ENCODE peak calls at places on chromosomes 4 and X, in seven cellular contexts. H, T, Y, V, J, K and F are unnamed samples.

GRCh38 chrX:35890699-35891098 is 28.8 kb upstream of the CFAP47 start:
- DNase-seq in T (no peak), J (peak; percentile 1), K (peak; percentile 12), Y (peak; percentile 59), H (no peak), V (peak; percentile 82), F (peak; percentile 47)

GRCh38 chr4:175330652-175331051 is 412.5 kb downstream of the ADAM29 start:
- DNase-seq in T (no peak), Y (no peak), H (no peak), K (no peak), J (no peak), V (no peak), F (no peak)

GRCh38 chr4:185137233-185137925 is 5.7 kb upstream of the SLC25A4 start:
- DNase-seq in H (no peak), K (no peak), V (no peak), J (no peak), T (no peak), Y (no peak), F (no peak)

GRCh38 chr4:109552240-109552639 is 7.8 kb upstream of the MCUB start:
- DNase-seq in H (no peak), V (no peak), J (no peak), Y (no peak), T (no peak), K (no peak), F (peak; percentile 13)

GRCh38 chr4:1409079-1409805 is 3.0 kb upstream of the NKX1-1 start:
- DNase-seq in J (no peak), K (no peak), Y (peak; percentile 41), V (no peak), H (no peak), T (no peak), F (no peak)

GRCh38 chrX:12988797-12989196 is 13.9 kb downstream of the TMSB4X start:
- DNase-seq in J (no peak), Y (no peak), H (no peak), T (no peak), K (no peak), V (no peak), F (no peak)

GRCh38 chr4:84718699-84719098 is 135.8 kb downstream of the CDS1 start:
- DNase-seq in J (no peak), T (no peak), K (no peak), V (peak; percentile 46), H (peak; percentile 9), Y (no peak), F (no peak)

GRCh38 chr4:183335369-183335940 is 13.2 kb upstream of the CLDN24 start:
- DNase-seq in J (no peak), Y (no peak), V (no peak), T (no peak), K (no peak), H (no peak), F (no peak)

GRCh38 chrX:21398424-21398823 is 24.2 kb downstream of the CNKSR2 start:
- DNase-seq in Y (no peak), T (no peak), K (no peak), J (no peak), V (peak; percentile 1), H (no peak), F (no peak)

GRCh38 chr4:176238819-176239218 is 30.2 kb downstream of the ASB5 start:
- DNase-seq in V (peak; percentile 41), H (no peak), Y (no peak), K (no peak), T (no peak), J (no peak), F (no peak)

GRCh38 chr4:180861651-180862050 is 1381.6 kb upstream of the TENM3 start:
- DNase-seq in Y (no peak), V (no peak), T (no peak), J (no peak), H (no peak), K (no peak), F (no peak)

GRCh38 chr4:113790478-113790877 is 28.9 kb upstream of the CAMK2D start:
- DNase-seq in J (no peak), K (no peak), T (no peak), H (no peak), V (no peak), Y (no peak), F (no peak)

GRCh38 chr4:3286335-3287175 is 6.3 kb upstream of the RGS12 start:
- DNase-seq in Y (peak; percentile 59), H (no peak), J (no peak), T (no peak), V (no peak), K (no peak), F (no peak)